ENCODE peak calls at places on chromosome 18, in five cellular contexts. D is CD8-positive, alpha-beta memory T cell; I is GM23248; R is iPS DF 6.9; H is AG10803. Z is an unnamed sample.

GRCh38 chr18:63192885-63193349 is 126.7 kb downstream of the BCL2 start:
- DNase-seq in D (no peak), I (no peak), R (no peak), H (no peak), Z (no peak)

GRCh38 chr18:3441290-3441689 is 8.7 kb upstream of the TGIF1 start:
- DNase-seq in D (no peak), I (peak; percentile 61), R (no peak), H (peak; percentile 41), Z (no peak)

GRCh38 chr18:62939925-62940324 is 224.6 kb downstream of the PHLPP1 start:
- DNase-seq in D (no peak), I (no peak), R (no peak), H (no peak), Z (no peak)

GRCh38 chr18:24271381-24272331 is 126.0 kb downstream of the OSBPL1A start:
- DNase-seq in D (no peak), I (peak; percentile 85), R (peak; percentile 50), H (peak; percentile 71), Z (peak; percentile 85)

GRCh38 chr18:34350778-34351177 is 126.1 kb upstream of the NOL4 start:
- DNase-seq in D (no peak), I (no peak), R (no peak), H (no peak), Z (no peak)

GRCh38 chr18:6920099-6920955 is 190.8 kb downstream of the ARHGAP28 start:
- DNase-seq in D (no peak), I (peak; percentile 74), R (peak; percentile 81), H (peak; percentile 66), Z (peak; percentile 44)

GRCh38 chr18:48541026-48541746 is 2.4 kb downstream of the CTIF start:
- DNase-seq in D (no peak), I (peak; percentile 94), R (no peak), H (peak; percentile 87), Z (no peak)

GRCh38 chr18:63311481-63312409 is 7.8 kb downstream of the BCL2 start:
- DNase-seq in D (no peak), I (no peak), R (no peak), H (no peak), Z (no peak)

GRCh38 chr18:41745166-41746049 is 209.6 kb upstream of the PIK3C3 start:
- DNase-seq in D (no peak), I (peak; percentile 54), R (no peak), H (peak; percentile 32), Z (peak; percentile 43)

GRCh38 chr18:76999077-76999476 is 133.5 kb downstream of the MBP start:
- DNase-seq in D (no peak), I (no peak), R (no peak), H (no peak), Z (no peak)

GRCh38 chr18:32771169-32771751 is 1.6 kb downstream of the KLHL14 start:
- DNase-seq in D (no peak), I (no peak), R (no peak), H (no peak), Z (no peak)

GRCh38 chr18:32773187-32773712 is 427 bp upstream of the KLHL14 start:
- DNase-seq in D (no peak), I (no peak), R (no peak), H (no peak), Z (no peak)

GRCh38 chr18:32772580-32773186 is at the start of gene KLHL14:
- DNase-seq in D (no peak), I (no peak), R (no peak), H (no peak), Z (no peak)

GRCh38 chr18:32770651-32771168 is 2.1 kb downstream of the KLHL14 start:
- DNase-seq in D (no peak), I (no peak), R (no peak), H (no peak), Z (no peak)

GRCh38 chr18:32771871-32772499 is 838 bp downstream of the KLHL14 start:
- DNase-seq in D (no peak), I (peak; percentile 4), R (no peak), H (no peak), Z (no peak)
- H3K4me3 ChIP-seq in D (no peak overlapping the region), I (no peak overlapping the region), R (peak overlapping the region; percentile 37), H (no peak overlapping the region), Z (peak overlapping the region; percentile 28)

GRCh38 chr18:14900435-14900834 is 152.5 kb downstream of the ANKRD30B start:
- DNase-seq in D (no peak), I (no peak), R (no peak), H (no peak), Z (no peak)
- H3K4me3 ChIP-seq in D (no peak overlapping the region), I (no peak overlapping the region), R (no peak overlapping the region), H (no peak overlapping the region), Z (no peak overlapping the region)

GRCh38 chr18:75783816-75784215 is 356.3 kb upstream of the SMIM21 start:
- DNase-seq in D (no peak), I (no peak), R (no peak), H (no peak), Z (no peak)
- H3K4me3 ChIP-seq in D (no peak overlapping the region), I (peak overlapping the region; percentile 36), R (no peak overlapping the region), H (peak overlapping the region; percentile 52), Z (no peak overlapping the region)

DNA sequence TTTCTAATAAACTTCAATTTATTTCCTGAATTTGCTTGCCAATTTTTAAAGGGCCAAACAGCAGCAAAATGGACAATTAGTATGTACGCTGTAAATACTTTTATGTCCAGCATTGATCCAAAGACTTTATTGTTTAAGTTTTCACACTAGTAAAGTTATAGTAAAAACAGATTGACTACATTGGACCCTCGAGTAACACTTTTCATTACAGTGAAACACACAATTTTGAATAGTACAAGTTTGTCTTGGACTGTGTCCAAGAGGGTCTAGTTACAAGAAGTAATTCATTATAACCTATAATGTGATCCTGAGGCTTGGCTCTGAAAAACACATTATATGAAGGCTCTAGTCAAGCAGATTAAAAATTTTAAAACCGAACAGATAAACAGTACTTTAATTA is 11.4 kb upstream of the RBBP8 start:
- DNase-seq in D (no peak), I (no peak), R (no peak), H (no peak), Z (no peak)
- H3K4me3 ChIP-seq in D (no peak overlapping the region), I (no peak overlapping the region), R (no peak overlapping the region), H (no peak overlapping the region), Z (no peak overlapping the region)

DNA sequence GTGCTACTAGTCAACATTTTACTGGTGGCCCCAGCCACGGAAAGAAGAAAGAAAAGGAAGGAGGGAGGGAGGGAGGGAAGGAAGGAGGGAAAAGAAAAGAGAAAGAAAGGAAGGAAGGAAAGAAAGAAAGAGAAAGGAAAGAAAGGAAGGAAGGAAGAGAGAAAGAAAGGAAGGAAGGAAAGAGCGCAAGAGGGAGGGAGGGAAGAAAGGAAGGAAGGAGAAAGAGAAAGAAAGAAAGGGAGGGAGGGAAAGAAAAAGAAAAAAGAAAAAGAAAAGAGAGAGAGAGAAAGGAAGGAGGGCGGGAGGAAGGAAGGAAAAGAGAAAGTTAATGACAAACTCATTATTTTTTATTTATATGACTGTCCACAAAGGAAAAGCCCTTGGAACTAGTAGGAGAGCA is 34.9 kb upstream of the SLC35G4 start:
- DNase-seq in D (no peak), I (no peak), R (no peak), H (no peak), Z (no peak)
- H3K4me3 ChIP-seq in D (no peak overlapping the region), I (no peak overlapping the region), R (no peak overlapping the region), H (no peak overlapping the region), Z (no peak overlapping the region)

DNA sequence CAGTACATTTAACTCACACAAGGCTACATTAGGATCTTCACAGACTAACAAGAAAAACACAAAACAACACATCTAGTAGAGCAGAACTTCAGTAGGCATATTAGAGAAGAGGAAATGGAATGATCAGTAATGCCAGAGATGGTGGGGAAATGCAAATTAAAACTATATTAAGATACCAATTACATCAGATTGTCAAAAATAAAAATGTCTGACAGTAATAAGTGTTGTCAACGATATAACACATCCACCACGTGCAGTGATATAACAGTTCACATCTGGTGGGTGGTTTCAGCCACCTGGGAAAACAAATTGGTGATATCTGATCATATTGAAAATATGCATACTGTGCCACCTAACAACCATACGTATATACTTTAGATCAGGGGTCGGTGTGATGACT is 59.9 kb downstream of the GALNT1 start:
- DNase-seq in D (no peak), I (no peak), R (no peak), H (no peak), Z (no peak)
- H3K4me3 ChIP-seq in D (no peak overlapping the region), I (no peak overlapping the region), R (no peak overlapping the region), H (no peak overlapping the region), Z (no peak overlapping the region)